ENCODE peak calls at places on chromosome 10, in six cellular contexts. O is DMS 273 treated with DMSO at 0.1 percent for 48 hours, I is HT-29, D is GM20000, R is T-helper 1 cell, Q is SW480. T is an unnamed sample.

GRCh38 chr10:130025326-130025725 is 61.3 kb upstream of the EBF3 start:
- DNase-seq in O (no peak), I (no peak), D (no peak), R (no peak), Q (no peak), T (no peak)

GRCh38 chr10:18545626-18546025 is 105.8 kb downstream of the NSUN6 start:
- DNase-seq in O (no peak), I (no peak), D (peak), R (no peak), Q (no peak), T (no peak)

GRCh38 chr10:6694447-6695155 is 114.5 kb upstream of the PRKCQ start:
- DNase-seq in O (no peak), I (no peak), D (no peak), R (no peak), Q (no peak), T (no peak)

GRCh38 chr10:1420663-1421362 is 316.5 kb downstream of the ADARB2 start:
- DNase-seq in O (no peak), I (peak), D (peak), R (peak), Q (peak), T (peak)

GRCh38 chr10:79104264-79104954 is 35.6 kb downstream of the ZMIZ1 start:
- DNase-seq in O (no peak), I (no peak), D (no peak), R (no peak), Q (no peak), T (no peak)

GRCh38 chr10:9596368-9596920 is 1421.2 kb upstream of the CELF2 start:
- DNase-seq in O (no peak), I (no peak), D (no peak), R (no peak), Q (peak), T (no peak)

GRCh38 chr10:58919927-58920654 is 256.4 kb upstream of the PHYHIPL start:
- DNase-seq in O (no peak), I (no peak), D (no peak), R (no peak), Q (peak), T (peak)

GRCh38 chr10:114163062-114163861 is 10.7 kb downstream of the CCDC186 start:
- DNase-seq in O (no peak), I (no peak), D (no peak), R (no peak), Q (no peak), T (no peak)

GRCh38 chr10:61452229-61452651 is 941 bp downstream of the TMEM26 start:
- DNase-seq in O (no peak), I (no peak), D (no peak), R (no peak), Q (no peak), T (no peak)

GRCh38 chr10:101545898-101546297 is 42.2 kb downstream of the POLL start:
- DNase-seq in O (no peak), I (peak), D (no peak), R (no peak), Q (no peak), T (no peak)

GRCh38 chr10:109899578-109900355 is 23.5 kb downstream of the XPNPEP1 start:
- DNase-seq in O (no peak), I (no peak), D (no peak), R (no peak), Q (no peak), T (no peak)

GRCh38 chr10:43231523-43232078 is 35.3 kb downstream of the RASGEF1A start:
- DNase-seq in O (no peak), I (no peak), D (no peak), R (no peak), Q (no peak), T (no peak)

GRCh38 chr10:77293785-77294184 is 343.8 kb downstream of the KCNMA1 start:
- DNase-seq in O (no peak), I (no peak), D (no peak), R (no peak), Q (no peak), T (no peak)

GRCh38 chr10:114071188-114071587 is 27.5 kb downstream of the ADRB1 start:
- DNase-seq in O (no peak), I (no peak), D (no peak), R (no peak), Q (no peak), T (no peak)

GRCh38 chr10:131210181-131210580 is 101.3 kb downstream of the TCERG1L start:
- DNase-seq in O (no peak), I (no peak), D (no peak), R (no peak), Q (no peak), T (no peak)

GRCh38 chr10:102119417-102120141 is 589 bp downstream of the LDB1 start:
- DNase-seq in O (peak), I (peak), D (peak), R (no peak), Q (peak), T (no peak)

GRCh38 chr10:114489521-114490310 is 85.4 kb upstream of the AFAP1L2 start:
- DNase-seq in O (no peak), I (peak), D (no peak), R (no peak), Q (peak), T (peak)

GRCh38 chr10:52517017-52517416 is 202.9 kb downstream of the DKK1 start:
- DNase-seq in O (no peak), I (no peak), D (no peak), R (no peak), Q (no peak), T (no peak)

GRCh38 chr10:23293145-23293724 is 51.4 kb downstream of the C10orf67 start:
- DNase-seq in O (no peak), I (peak), D (peak), R (peak), Q (peak), T (peak)

GRCh38 chr10:102424145-102424544 is 3.5 kb downstream of the FBXL15 start:
- DNase-seq in O (no peak), I (no peak), D (no peak), R (no peak), Q (no peak), T (no peak)

GRCh38 chr10:99654791-99655190 is 4.5 kb upstream of the ENTPD7 start:
- DNase-seq in O (no peak), I (no peak), D (no peak), R (no peak), Q (no peak), T (no peak)

GRCh38 chr10:123642697-123643096 is 23.5 kb upstream of the GPR26 start:
- DNase-seq in O (no peak), I (peak), D (no peak), R (no peak), Q (peak), T (no peak)

GRCh38 chr10:13971586-13972475 is 358.9 kb downstream of the FRMD4A start:
- DNase-seq in O (no peak), I (no peak), D (no peak), R (no peak), Q (no peak), T (no peak)

GRCh38 chr10:88897019-88897853 is 17.2 kb downstream of the STAMBPL1 start:
- DNase-seq in O (no peak), I (peak), D (no peak), R (no peak), Q (peak), T (no peak)

GRCh38 chr10:124624875-124625274 is 119.3 kb downstream of the FAM53B start:
- DNase-seq in O (no peak), I (no peak), D (no peak), R (no peak), Q (peak), T (no peak)

GRCh38 chr10:47136866-47137265 is 163.1 kb upstream of the GDF10 start:
- DNase-seq in O (no peak), I (no peak), D (no peak), R (no peak), Q (no peak), T (no peak)

GRCh38 chr10:1253476-1254353 is 197.5 kb downstream of the WDR37 start:
- DNase-seq in O (no peak), I (no peak), D (no peak), R (no peak), Q (peak), T (no peak)

T was measured in Calu3.